ENCODE peak calls at places on chromosome X, in nine cellular contexts. K, E, Z, W, U, A, Y, B and X are unnamed samples.

GRCh38 chrX:119698835-119699234 is 5.9 kb upstream of the SEPTIN6 start:
- DNase-seq in K (peak; percentile 63), E (no peak), Z (peak; percentile 73), W (peak; percentile 64), U (peak; percentile 31), A (no peak), Y (no peak), B (no peak), X (peak; percentile 63)

GRCh38 chrX:153722704-153723350 is 1.4 kb downstream of the BCAP31 start:
- DNase-seq in K (no peak), E (no peak), Z (no peak), W (peak; percentile 45), U (no peak), A (no peak), Y (no peak), B (peak; percentile 76), X (no peak)

GRCh38 chrX:47568656-47569295 is 7.8 kb downstream of the ARAF start:
- DNase-seq in K (peak; percentile 68), E (no peak), Z (peak; percentile 75), W (peak; percentile 37), U (peak; percentile 37), A (no peak), Y (peak; percentile 57), B (no peak), X (peak; percentile 17)

GRCh38 chrX:109943092-109943739 is 59.7 kb upstream of the TMEM164 start:
- DNase-seq in K (no peak), E (no peak), Z (no peak), W (no peak), U (no peak), A (no peak), Y (no peak), B (no peak), X (no peak)

GRCh38 chrX:22963186-22963585 is 36.6 kb upstream of the DDX53 start:
- DNase-seq in K (no peak), E (no peak), Z (no peak), W (no peak), U (no peak), A (no peak), Y (no peak), B (no peak), X (no peak)

GRCh38 chrX:45143455-45143854 is 57.2 kb downstream of the DIPK2B start:
- DNase-seq in K (no peak), E (no peak), Z (no peak), W (no peak), U (no peak), A (no peak), Y (no peak), B (no peak), X (no peak)

GRCh38 chrX:98480606-98481005 is 1596.9 kb downstream of the RPA4 start:
- DNase-seq in K (no peak), E (no peak), Z (no peak), W (no peak), U (no peak), A (no peak), Y (no peak), B (no peak), X (no peak)

GRCh38 chrX:132404266-132404665 is 84.6 kb downstream of the MBNL3 start:
- DNase-seq in K (no peak), E (no peak), Z (no peak), W (no peak), U (no peak), A (no peak), Y (no peak), B (no peak), X (no peak)

GRCh38 chrX:74420194-74421035 is 878 bp upstream of the SLC16A2 start:
- DNase-seq in K (peak; percentile 78), E (peak; percentile 80), Z (no peak), W (peak; percentile 57), U (peak; percentile 35), A (peak; percentile 92), Y (peak; percentile 91), B (peak; percentile 82), X (peak; percentile 76)

GRCh38 chrX:136094962-136095361 is 52.4 kb upstream of the FHL1 start:
- DNase-seq in K (no peak), E (no peak), Z (no peak), W (no peak), U (no peak), A (no peak), Y (no peak), B (no peak), X (no peak)

GRCh38 chrX:84339507-84340364 is 151.7 kb upstream of the RPS6KA6 start:
- DNase-seq in K (peak; percentile 6), E (no peak), Z (peak; percentile 83), W (peak; percentile 3), U (peak; percentile 6), A (no peak), Y (no peak), B (no peak), X (peak; percentile 40)

DNA sequence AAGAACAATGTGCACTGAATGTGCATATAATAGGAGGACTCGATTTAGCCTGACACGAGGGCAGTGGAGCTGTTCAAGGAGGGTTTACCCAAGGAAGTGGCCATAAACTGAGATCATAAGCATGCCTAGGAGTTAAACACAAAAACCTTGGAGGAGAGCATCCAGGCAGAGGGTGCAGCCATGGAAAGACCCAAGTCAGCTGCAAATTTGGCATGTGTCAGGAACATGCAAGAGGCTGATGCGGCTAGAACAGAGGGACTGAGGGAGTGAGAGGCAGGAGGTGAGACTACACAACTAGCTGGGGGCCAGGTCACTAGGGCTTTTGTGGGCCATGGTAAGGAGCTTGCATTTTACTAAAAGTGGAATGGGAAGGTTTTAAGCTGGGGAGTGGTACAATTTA is 55.6 kb downstream of the PRPS1 start:
- DNase-seq in K (no peak), E (peak; percentile 14), Z (no peak), W (no peak), U (no peak), A (no peak), Y (no peak), B (no peak), X (no peak)
- H3K4me1 ChIP-seq in K (no peaks in the 10 kb centered on the region), E (peaks cover 4% of the 10 kb centered on the region), Z (peaks cover 27% of the 10 kb centered on the region), W (no peaks in the 10 kb centered on the region), U (no peaks in the 10 kb centered on the region), A (no peaks in the 10 kb centered on the region), Y (no peaks in the 10 kb centered on the region), B (peaks cover 13% of the 10 kb centered on the region), X (peaks cover 31% of the 10 kb centered on the region)

GRCh38 chrX:53422091-53422914 is at the start of the genes RIBC1 and SMC1A:
- DNase-seq in K (peak; percentile 96), E (peak; percentile 100), Z (peak; percentile 97), W (peak; percentile 96), U (peak; percentile 96), A (peak; percentile 98), Y (peak; percentile 99), B (peak; percentile 99), X (peak; percentile 95)
- H3K9me3 ChIP-seq in K (no peaks in the 10 kb centered on the region), E (no peaks in the 10 kb centered on the region), Z (no peaks in the 10 kb centered on the region), W (no peaks in the 10 kb centered on the region), U (no peaks in the 10 kb centered on the region), A (no peaks in the 10 kb centered on the region), Y (no peaks in the 10 kb centered on the region), B (no peaks in the 10 kb centered on the region), X (no peaks in the 10 kb centered on the region)

DNA sequence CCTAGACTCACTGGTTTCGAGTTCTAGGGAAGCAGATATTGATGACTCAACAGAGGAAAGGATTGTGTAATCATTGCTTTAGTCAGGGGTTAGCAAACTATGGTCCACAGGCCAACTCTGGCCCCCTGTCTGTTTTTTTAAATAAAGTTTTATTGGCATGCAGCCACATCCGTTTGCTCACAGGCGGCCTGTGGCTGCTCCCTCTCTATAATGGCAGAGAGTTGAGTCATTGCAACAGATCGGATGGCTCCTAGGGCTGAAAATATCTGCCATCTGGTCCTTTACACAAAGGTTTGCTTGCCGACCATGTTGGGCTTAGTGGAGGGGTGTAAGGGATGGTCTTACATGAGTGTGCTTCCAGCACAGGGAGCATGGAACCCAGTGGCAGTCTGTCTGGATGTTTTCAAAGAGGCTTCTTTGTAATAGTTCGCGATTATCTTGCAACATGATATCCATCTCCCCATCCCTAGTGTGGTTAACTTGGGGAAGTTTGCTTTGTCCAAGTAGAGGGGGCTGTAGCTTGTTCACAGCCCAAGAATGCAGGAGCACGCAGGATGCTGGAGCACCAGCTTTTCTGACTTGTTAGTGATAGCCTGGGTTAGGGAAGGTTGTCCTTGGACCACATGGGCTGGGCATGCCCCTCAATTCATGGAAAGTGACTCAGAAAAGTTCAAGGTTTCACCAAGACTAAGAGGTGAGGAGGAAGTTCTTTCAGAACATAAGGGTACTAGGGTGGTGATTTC is 59.3 kb upstream of the CLDN34 start:
- DNase-seq in K (no peak), E (no peak), Z (no peak), W (no peak), U (no peak), A (no peak), Y (no peak), B (no peak), X (peak; percentile 73)
- H3K4me1 ChIP-seq in K (no peaks in the 10 kb centered on the region), E (peaks cover 3% of the 10 kb centered on the region), Z (no peaks in the 10 kb centered on the region), W (no peaks in the 10 kb centered on the region), U (no peaks in the 10 kb centered on the region), A (no peaks in the 10 kb centered on the region), Y (no peaks in the 10 kb centered on the region), B (no peaks in the 10 kb centered on the region), X (no peaks in the 10 kb centered on the region)

GRCh38 chrX:46500054-46500453 is 45.2 kb downstream of the ZNF674 start:
- DNase-seq in K (no peak), E (no peak), Z (no peak), W (no peak), U (no peak), A (no peak), Y (no peak), B (no peak), X (no peak)
- H3K9me3 ChIP-seq in K (peaks cover 30% of the 10 kb centered on the region), E (no peaks in the 10 kb centered on the region), Z (peaks cover 28% of the 10 kb centered on the region), W (no peaks in the 10 kb centered on the region), U (no peaks in the 10 kb centered on the region), A (peaks cover 43% of the 10 kb centered on the region), Y (peaks cover 3% of the 10 kb centered on the region), B (peaks cover 85% of the 10 kb centered on the region), X (peaks cover 3% of the 10 kb centered on the region)